ENCODE peak calls at places on chromosomes 11 and 22, in ten cellular contexts. I, Y, W, B, S, R, Q, F, H and O are unnamed samples.

GRCh38 chr11:132472411-132473205 is 1059.7 kb downstream of the OPCML start:
- DNase-seq in F (no peak), B (no peak), W (no peak), Y (peak), Q (no peak), H (no peak), R (no peak), S (no peak), I (no peak), O (no peak)

GRCh38 chr11:101096036-101096704 is 33.4 kb downstream of the PGR start:
- DNase-seq in W (no peak), B (no peak), Q (no peak), R (no peak), H (no peak), I (no peak), Y (peak), S (no peak), F (no peak), O (no peak)

GRCh38 chr11:102716527-102716926 is 8.2 kb downstream of the MMP8 start:
- DNase-seq in I (no peak), F (no peak), Q (no peak), R (no peak), B (no peak), W (no peak), S (no peak), Y (no peak), H (peak), O (no peak)

GRCh38 chr11:91248199-91248807 is 976.3 kb upstream of the FAT3 start:
- DNase-seq in Y (peak), B (no peak), F (no peak), S (no peak), H (peak), W (no peak), I (no peak), Q (no peak), R (peak), O (peak)

GRCh38 chr22:36554101-36554500 is 25.1 kb upstream of the EIF3D start:
- DNase-seq in B (no peak), W (no peak), Y (no peak), S (no peak), Q (no peak), R (no peak), I (no peak), F (no peak), H (no peak), O (no peak)

GRCh38 chr11:67613960-67614715 is 7.4 kb downstream of the NDUFV1 start:
- DNase-seq in W (peak), Y (peak), B (peak), Q (peak), F (no peak), I (peak), R (peak), S (peak), H (peak), O (peak)

GRCh38 chr11:111452146-111452545 is 60.0 kb downstream of the BTG4 start:
- DNase-seq in H (no peak), B (no peak), Q (no peak), S (no peak), I (no peak), W (no peak), R (no peak), Y (no peak), F (no peak), O (no peak)

GRCh38 chr11:36155770-36156485 is 133.3 kb downstream of the COMMD9 start:
- DNase-seq in I (no peak), R (no peak), H (peak), W (no peak), B (no peak), Q (no peak), S (no peak), Y (peak), F (peak), O (no peak)

GRCh38 chr11:115974703-115975102 is 470.5 kb upstream of the CADM1 start:
- DNase-seq in S (no peak), Q (no peak), B (no peak), Y (no peak), R (no peak), W (no peak), I (no peak), F (no peak), H (no peak), O (no peak)

GRCh38 chr11:61967924-61968757 is 707 bp upstream of the FTH1 start:
- DNase-seq in R (peak), F (peak), I (no peak), S (no peak), H (peak), Q (no peak), B (no peak), Y (peak), W (no peak), O (peak)

GRCh38 chr11:11806586-11806985 is 35.2 kb upstream of the USP47 start:
- DNase-seq in Y (no peak), H (no peak), W (no peak), I (no peak), F (no peak), S (no peak), R (no peak), B (no peak), Q (no peak), O (no peak)

GRCh38 chr11:69067200-69067599 is 18.5 kb downstream of the TPCN2 start:
- DNase-seq in R (no peak), F (no peak), Q (no peak), B (no peak), Y (no peak), H (no peak), W (no peak), S (no peak), I (no peak), O (no peak)

GRCh38 chr11:96817488-96817887 is 427.7 kb downstream of the JRKL start:
- DNase-seq in H (no peak), F (no peak), B (no peak), I (no peak), R (no peak), Y (no peak), S (no peak), W (no peak), Q (no peak), O (no peak)

GRCh38 chr11:66617148-66617814 is 851 bp downstream of the RBM14 start:
- DNase-seq in I (no peak), F (no peak), Q (no peak), R (peak), S (peak), W (no peak), Y (no peak), H (peak), B (peak), O (no peak)

GRCh38 chr22:48245119-48245485 is 1482.7 kb downstream of the TBC1D22A start:
- DNase-seq in S (no peak), B (no peak), Q (no peak), R (no peak), F (no peak), W (no peak), Y (no peak), I (no peak), H (peak), O (no peak)

GRCh38 chr11:125448136-125448535 is 47.9 kb downstream of the FEZ1 start:
- DNase-seq in Q (no peak), S (no peak), F (peak), B (no peak), W (no peak), I (no peak), R (no peak), Y (peak), H (no peak), O (no peak)